ENCODE peak calls at places on chromosome 11, in four cellular contexts. R, T, J and S are unnamed samples. For H3K36me3, the result is how much of the 10 kb centered on the place peaks cover.

GRCh38 chr11:118304227-118304808 is at the start of gene CD3E:
- DNase-seq in R (no peak), T (peak), J (no peak), S (no peak)

GRCh38 chr11:14112721-14113120 is 150.2 kb downstream of the SPON1 start:
- DNase-seq in R (no peak), T (no peak), J (no peak), S (no peak)

GRCh38 chr11:64857485-64857884 is 13.0 kb upstream of the CDC42BPG start:
- DNase-seq in R (no peak), T (no peak), J (no peak), S (no peak)

GRCh38 chr11:102223859-102224258 is 93.4 kb upstream of the BIRC3 start:
- DNase-seq in R (no peak), T (no peak), J (no peak), S (no peak)

GRCh38 chr11:2091112-2091746 is 48.0 kb downstream of the IGF2 start:
- DNase-seq in R (no peak), T (no peak), J (peak), S (no peak)

GRCh38 chr11:64717268-64717578 is 5.8 kb downstream of the NRXN2 start:
- DNase-seq in R (no peak), T (no peak), J (no peak), S (no peak)

GRCh38 chr11:62923634-62924411 is 2.7 kb upstream of the CHRM1 start:
- DNase-seq in R (no peak), T (no peak), J (no peak), S (no peak)

GRCh38 chr11:4979021-4979420 is 15.6 kb upstream of the OR51L1 start:
- DNase-seq in R (no peak), T (no peak), J (no peak), S (no peak)

GRCh38 chr11:125944350-125945010 is 1.4 kb upstream of the VSIG10L2 start:
- DNase-seq in R (no peak), T (no peak), J (peak), S (no peak)

GRCh38 chr11:28137832-28138231 is 29.6 kb downstream of the METTL15 start:
- DNase-seq in R (no peak), T (no peak), J (no peak), S (no peak)

GRCh38 chr11:116777056-116777455 is 4.3 kb upstream of the BUD13 start:
- DNase-seq in R (no peak), T (no peak), J (no peak), S (no peak)

GRCh38 chr11:46064221-46064620 is 57.0 kb downstream of the PHF21A start:
- DNase-seq in R (no peak), T (no peak), J (no peak), S (no peak)

GRCh38 chr11:59601788-59602187 is 13.8 kb downstream of the OSBP start:
- DNase-seq in R (no peak), T (no peak), J (no peak), S (no peak)

GRCh38 chr11:19814421-19814820 is 101.8 kb downstream of the NAV2 start:
- DNase-seq in R (no peak), T (no peak), J (no peak), S (no peak)

GRCh38 chr11:43419460-43419859 is 60.7 kb downstream of the TTC17 start:
- DNase-seq in R (peak), T (no peak), J (no peak), S (no peak)

GRCh38 chr11:127042445-127042844 is 41.9 kb upstream of the KIRREL3 start:
- DNase-seq in R (no peak), T (no peak), J (no peak), S (no peak)

GRCh38 chr11:108340958-108341357 is 118.1 kb downstream of the ATM start:
- DNase-seq in R (no peak), T (no peak), J (no peak), S (no peak)

GRCh38 chr11:1870721-1871466 is 18.0 kb downstream of the LSP1 start:
- DNase-seq in R (no peak), T (peak), J (peak), S (no peak)

GRCh38 chr11:66685276-66686099 is 7.8 kb upstream of the RBM4B start:
- DNase-seq in R (no peak), T (no peak), J (no peak), S (no peak)

GRCh38 chr11:105211806-105212531 is 72.4 kb upstream of the CARD18 start:
- DNase-seq in R (peak), T (no peak), J (no peak), S (no peak)

GRCh38 chr11:45804806-45805304 is at the start of gene SLC35C1:
- DNase-seq in R (peak), T (peak), J (peak), S (peak)

GRCh38 chr11:71244116-71244815 is 8.1 kb downstream of the SHANK2 start:
- DNase-seq in R (no peak), T (no peak), J (peak), S (peak)

GRCh38 chr11:133058501-133058900 is 473.8 kb downstream of the OPCML start:
- DNase-seq in R (no peak), T (no peak), J (no peak), S (no peak)

GRCh38 chr11:16484434-16484833 is 128.1 kb upstream of the SOX6 start:
- DNase-seq in R (no peak), T (no peak), J (no peak), S (no peak)

DNA sequence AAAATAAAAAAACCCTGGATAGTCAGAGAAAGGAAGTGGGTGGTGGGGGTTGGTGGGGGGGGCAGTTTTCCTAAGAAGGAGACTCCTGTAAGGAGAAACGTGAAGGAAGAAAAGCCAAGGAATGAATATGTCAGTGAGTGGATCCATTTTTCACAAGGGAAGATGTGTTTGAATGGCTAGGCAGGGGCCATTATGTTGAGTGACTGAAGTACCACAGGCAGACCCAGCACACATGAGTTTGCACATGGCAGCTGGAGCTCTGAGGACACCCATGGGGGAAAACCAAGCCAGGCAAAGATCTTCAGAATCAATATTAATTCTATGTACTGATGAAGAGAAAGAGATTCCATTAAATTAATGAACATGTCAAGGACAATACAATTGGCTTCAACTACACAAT is 67.6 kb downstream of the CD44 start:
- DNase-seq in R (no peak), T (no peak), J (no peak), S (no peak)
- H3K36me3 ChIP-seq in R (under half), T (half or more), J (under half), S (under half)

GRCh38 chr11:120666121-120666639 is 154.6 kb downstream of the GRIK4 start:
- DNase-seq in R (no peak), T (no peak), J (no peak), S (no peak)
- H3K4me3 ChIP-seq in R (no peak), T (no peak), J (no peak), S (no peak)

GRCh38 chr11:7571640-7572000 is 57.8 kb downstream of the PPFIBP2 start:
- DNase-seq in R (peak), T (no peak), J (peak), S (peak)

GRCh38 chr11:7573193-7573557 is 59.4 kb downstream of the PPFIBP2 start:
- DNase-seq in R (no peak), T (no peak), J (no peak), S (no peak)

GRCh38 chr11:7574491-7575129 is 60.8 kb downstream of the PPFIBP2 start:
- DNase-seq in R (no peak), T (no peak), J (no peak), S (peak)

GRCh38 chr11:7572001-7572712 is 58.4 kb downstream of the PPFIBP2 start:
- DNase-seq in R (no peak), T (no peak), J (no peak), S (no peak)

GRCh38 chr11:7573558-7574296 is 59.9 kb downstream of the PPFIBP2 start:
- DNase-seq in R (no peak), T (no peak), J (no peak), S (peak)
- H3K27ac ChIP-seq in R (no peak), T (no peak), J (no peak), S (peak)

DNA sequence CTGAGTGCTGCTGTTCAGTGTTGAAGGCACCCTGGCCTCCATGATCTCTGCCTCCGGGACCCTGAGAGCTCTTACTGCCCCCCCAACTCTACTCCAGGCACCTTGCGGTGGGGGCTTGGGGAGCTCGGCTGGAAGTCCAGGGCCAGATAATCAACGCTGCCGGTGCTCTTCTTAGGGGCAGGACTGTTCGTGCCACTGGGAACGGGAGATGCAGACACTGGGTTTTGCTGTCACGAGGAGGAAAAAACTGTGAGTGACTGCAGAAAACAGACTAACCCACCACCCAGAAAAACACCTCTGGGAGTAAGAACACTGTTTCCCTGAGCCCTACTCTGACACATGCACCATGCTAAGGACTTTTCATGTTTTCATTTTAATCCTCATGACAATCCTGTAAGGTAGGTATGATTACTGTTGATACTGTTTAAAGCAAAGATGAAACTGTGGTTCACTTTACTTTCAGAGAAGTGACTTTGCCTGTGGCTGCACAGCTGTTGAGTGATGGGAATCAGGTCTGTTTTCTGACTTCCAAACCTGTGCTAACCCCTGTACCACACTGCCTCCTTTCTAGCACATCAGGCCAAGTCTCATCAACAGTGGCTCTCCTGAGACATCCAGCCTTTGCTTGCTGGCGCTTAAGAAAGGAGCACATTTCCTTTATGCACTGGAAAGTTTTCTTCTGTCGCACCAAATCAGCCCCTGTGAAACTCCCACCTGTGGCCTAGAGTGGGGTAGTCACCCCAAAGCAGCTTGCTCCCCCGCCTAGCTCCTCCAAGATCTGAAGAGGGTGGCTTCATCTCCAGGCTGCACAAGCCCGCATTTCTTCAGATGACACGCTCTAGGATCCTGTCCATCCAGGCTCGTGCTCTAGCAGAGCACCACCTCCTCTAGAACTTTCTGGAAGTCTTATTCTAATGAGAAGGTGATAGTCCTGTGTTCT is 31.8 kb downstream of the USP35 start:
- DNase-seq in R (no peak), T (no peak), J (no peak), S (no peak)
- H3K36me3 ChIP-seq in R (half or more), T (under half), J (under half), S (under half)

DNA sequence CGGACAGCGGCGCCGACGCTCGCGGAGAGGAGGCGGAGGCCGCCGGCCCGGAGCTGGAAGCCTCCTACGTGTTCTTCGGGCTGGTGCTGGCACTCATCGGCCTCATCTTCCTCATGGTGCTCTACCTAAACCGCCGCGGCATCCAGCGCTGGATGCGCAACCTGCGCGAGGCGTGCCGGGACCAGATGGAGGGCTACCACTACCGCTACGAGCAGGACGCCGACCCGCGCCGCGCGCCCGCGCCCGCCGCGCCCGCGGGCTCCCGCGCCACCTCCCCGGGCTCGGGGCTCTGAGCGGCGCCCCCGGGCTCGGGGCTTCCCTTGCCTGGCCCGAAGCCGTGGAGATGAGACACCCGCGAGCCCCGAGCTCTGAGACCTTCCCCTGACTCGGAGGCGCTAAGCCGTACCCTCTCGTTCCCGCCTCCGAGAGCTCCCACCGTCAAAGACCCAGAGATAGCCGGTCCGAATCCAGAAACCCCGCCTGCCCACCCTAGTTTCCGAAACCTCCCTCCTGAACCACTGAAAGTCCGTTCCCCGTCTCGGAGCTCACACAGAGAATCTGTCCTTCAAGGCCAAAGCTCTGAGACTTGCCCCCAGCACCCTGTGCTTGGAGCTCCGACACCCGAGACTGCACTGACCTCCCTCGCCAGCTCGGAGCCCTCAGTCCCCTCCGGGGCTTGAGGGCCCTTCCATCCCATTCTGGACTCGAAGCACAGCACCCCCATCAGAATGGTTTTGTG is 1.5 kb downstream of the TPBGL start:
- DNase-seq in R (no peak), T (no peak), J (no peak), S (no peak)
- H3K4me3 ChIP-seq in R (peak), T (no peak), J (peak), S (peak)

DNA sequence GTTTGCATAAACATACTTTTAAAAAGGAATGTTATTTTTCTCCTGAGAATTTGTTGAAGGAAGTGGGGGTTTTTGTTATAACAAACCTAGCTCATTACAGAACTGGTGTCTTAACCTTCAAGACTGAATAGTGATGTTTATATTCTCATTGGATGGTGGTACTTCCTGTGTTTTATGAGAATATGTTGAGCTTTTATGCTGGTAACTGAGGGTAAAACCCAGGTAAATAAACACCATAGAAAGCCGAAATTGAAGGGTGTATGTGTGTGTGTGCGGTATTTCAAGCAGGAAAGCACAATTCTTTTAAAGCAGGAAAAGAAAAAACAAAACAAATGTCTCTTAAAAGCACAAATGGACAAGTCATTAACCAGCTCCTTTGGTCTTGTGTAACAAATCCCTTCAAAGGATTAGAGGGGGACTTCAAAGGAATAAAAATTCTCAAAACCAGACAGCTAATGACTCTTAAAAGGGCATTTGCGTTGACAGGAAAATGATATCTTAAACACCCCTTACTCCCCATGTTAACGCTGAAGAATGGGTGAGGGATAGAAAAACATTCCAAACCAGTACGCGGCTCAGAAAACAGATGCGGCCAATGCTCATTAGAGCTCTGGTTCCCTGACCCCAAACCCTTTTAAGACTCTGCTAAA is 23.8 kb downstream of the LMO2 start:
- DNase-seq in R (no peak), T (no peak), J (no peak), S (no peak)
- H3K27ac ChIP-seq in R (no peak), T (peak), J (peak), S (peak)

DNA sequence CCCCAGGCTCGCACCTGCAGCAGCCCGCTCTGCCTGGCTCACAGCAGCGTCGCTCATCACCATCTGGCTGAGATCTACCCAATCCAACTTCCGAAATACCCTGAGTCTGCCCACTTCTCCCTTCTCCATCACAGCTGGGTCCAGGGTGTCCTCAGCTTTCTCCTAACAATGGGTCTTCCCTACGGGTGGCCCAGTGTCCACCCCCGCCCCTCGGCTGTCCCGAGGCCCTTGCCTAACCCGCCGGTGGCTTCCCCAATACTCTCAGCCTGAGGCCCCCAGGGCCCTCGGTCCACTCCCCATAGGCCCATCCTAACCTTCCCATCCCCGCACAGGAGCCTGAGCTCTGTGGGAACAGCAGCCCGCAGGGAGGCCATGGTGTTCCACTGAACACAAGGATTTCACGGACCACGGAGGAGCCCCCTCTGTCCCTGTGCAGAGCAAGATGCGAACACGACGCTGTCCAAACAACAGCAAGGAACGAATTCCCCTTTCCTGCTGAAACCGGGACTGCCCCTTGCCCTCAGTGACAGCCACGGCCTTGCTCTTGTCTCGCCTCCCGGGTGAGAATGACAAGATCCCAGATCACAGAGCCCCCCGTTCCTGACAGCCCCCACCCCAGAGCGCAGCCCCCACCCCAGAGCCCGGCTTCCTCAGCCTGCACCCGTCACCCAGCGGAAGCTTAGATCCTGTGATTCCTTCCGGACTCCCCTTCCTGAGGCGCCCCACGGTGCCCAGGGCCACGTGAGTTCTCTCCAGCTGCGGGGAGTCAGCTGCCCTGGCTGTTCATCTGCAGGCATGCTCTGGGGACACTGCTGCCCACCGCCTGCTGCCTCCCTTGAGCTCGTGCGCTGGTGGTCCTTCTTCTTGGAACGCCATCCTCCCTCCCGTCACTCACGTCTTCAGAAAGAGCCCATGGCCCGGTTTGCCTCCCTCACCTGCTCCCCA is 48.8 kb upstream of the CARS1 start:
- DNase-seq in R (no peak), T (no peak), J (peak), S (no peak)
- H3K36me3 ChIP-seq in R (under half), T (under half), J (under half), S (under half)

GRCh38 chr11:114165326-114166230 is 106.1 kb downstream of the ZBTB16 start:
- DNase-seq in R (no peak), T (no peak), J (peak), S (no peak)

GRCh38 chr11:114162719-114163123 is 103.2 kb downstream of the ZBTB16 start:
- DNase-seq in R (peak), T (no peak), J (peak), S (peak)

GRCh38 chr11:114163231-114163631 is 103.7 kb downstream of the ZBTB16 start:
- DNase-seq in R (peak), T (no peak), J (peak), S (no peak)

GRCh38 chr11:114164546-114164945 is 105.0 kb downstream of the ZBTB16 start:
- DNase-seq in R (no peak), T (no peak), J (peak), S (no peak)

DNA sequence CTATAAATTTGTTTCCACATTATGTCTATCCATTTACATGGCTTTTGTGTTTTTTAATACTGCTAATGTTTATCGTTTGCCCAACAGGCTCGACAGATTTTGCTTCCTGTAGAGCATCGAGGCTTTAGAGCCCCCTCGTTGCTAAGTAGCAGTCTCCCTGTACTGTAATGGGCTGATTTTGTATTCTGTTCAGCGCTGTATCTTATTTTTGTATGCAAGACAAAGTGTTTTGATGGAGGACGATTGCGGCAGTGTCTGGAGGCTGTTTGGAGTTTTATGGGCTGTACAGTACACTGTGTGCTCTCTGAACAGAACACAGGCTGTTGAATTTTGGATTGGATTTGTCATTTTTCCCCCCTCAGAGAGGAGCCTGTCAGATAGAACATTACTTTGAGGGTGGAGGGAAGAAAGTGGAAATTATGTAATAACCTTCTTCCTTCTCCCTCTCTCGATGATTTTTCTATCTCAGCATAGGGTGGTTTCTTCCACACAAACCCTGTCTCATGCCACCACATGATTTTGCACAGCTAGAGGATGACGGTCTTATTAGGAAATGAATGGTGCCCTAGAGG is 104.4 kb downstream of the ZBTB16 start:
- DNase-seq in R (no peak), T (no peak), J (peak), S (no peak)
- H3K4me3 ChIP-seq in R (no peak), T (no peak), J (peak), S (no peak)